ENCODE peak calls at places on chromosomes 7 and 10, in ten cellular contexts. A is tibial nerve, Y is HCT116, J is heart left ventricle, I is ovary, Z is stomach, G is body of pancreas, E is Peyer's patch, C is adrenal gland, V is spleen. Q is an unnamed sample. For H3K4me1, the result is how much of the 10 kb centered on the place peaks cover.

GRCh38 chr7:64869912-64870562 is 33.0 kb upstream of the ZNF273 start:
- DNase-seq in G (no peak), Z (peak), A (no peak), Y (no peak), C (no peak), E (no peak), V (no peak), J (no peak), I (no peak), Q (no peak)

GRCh38 chr10:46220187-46220586 is 66.6 kb upstream of the ANTXRL start:
- DNase-seq in J (no peak), V (peak), E (peak), G (no peak), C (no peak), Z (no peak), Y (no peak), A (no peak), I (no peak), Q (no peak)

GRCh38 chr7:135879238-135879637 is 97.9 kb downstream of the MTPN start:
- DNase-seq in Y (no peak), A (no peak), G (no peak), I (no peak), Z (no peak), C (no peak), J (no peak), V (no peak), E (no peak), Q (no peak)

GRCh38 chr10:31864834-31865518 is 63.7 kb downstream of the ARHGAP12 start:
- DNase-seq in Z (no peak), C (no peak), I (no peak), Y (no peak), V (no peak), A (no peak), E (no peak), G (no peak), J (no peak), Q (no peak)

GRCh38 chr7:11650504-11650903 is 181.5 kb downstream of the THSD7A start:
- DNase-seq in C (no peak), Y (no peak), J (no peak), Z (no peak), A (no peak), G (no peak), E (no peak), V (no peak), I (no peak), Q (no peak)

GRCh38 chr10:101221479-101222246 is 7.6 kb downstream of the LBX1 start:
- DNase-seq in E (no peak), I (no peak), Y (no peak), J (no peak), G (no peak), V (no peak), A (no peak), C (no peak), Z (no peak), Q (no peak)

GRCh38 chr7:41047789-41048191 is 655.1 kb downstream of the INHBA start:
- DNase-seq in Z (no peak), G (peak), E (no peak), I (no peak), C (no peak), A (no peak), Y (no peak), J (peak), V (no peak), Q (no peak)

GRCh38 chr7:82443801-82444219 is 233 bp upstream of the CACNA2D1 start:
- DNase-seq in Z (peak), E (peak), J (peak), A (peak), V (peak), G (peak), Y (no peak), C (peak), I (peak), Q (peak)

GRCh38 chr10:62437696-62438095 is 63.5 kb downstream of the ZNF365 start:
- DNase-seq in C (peak), I (no peak), A (no peak), Y (peak), J (no peak), Z (no peak), G (peak), E (no peak), V (no peak), Q (no peak)

GRCh38 chr7:67484244-67484751 is 487.7 kb downstream of the TYW1 start:
- DNase-seq in C (peak), Y (peak), I (peak), J (peak), V (no peak), G (peak), A (peak), Z (peak), E (no peak), Q (peak)

GRCh38 chr10:26859241-26860025 is 1.3 kb downstream of the ABI1 start:
- DNase-seq in Y (no peak), C (no peak), A (no peak), Z (no peak), G (no peak), J (no peak), I (no peak), E (no peak), V (no peak), Q (no peak)

GRCh38 chr10:43043342-43043772 is 33.5 kb upstream of the RET start:
- DNase-seq in A (no peak), C (no peak), J (no peak), V (no peak), G (no peak), Y (no peak), I (peak), Z (no peak), E (no peak), Q (peak)

GRCh38 chr7:47702096-47702495 is 120.2 kb upstream of the TNS3 start:
- DNase-seq in A (no peak), V (no peak), C (no peak), G (no peak), Z (no peak), Y (no peak), J (no peak), I (no peak), E (no peak), Q (no peak)

GRCh38 chr10:82768040-82768439 is 893.0 kb downstream of the NRG3 start:
- DNase-seq in Z (no peak), G (no peak), Y (no peak), E (no peak), I (no peak), C (no peak), V (no peak), J (no peak), A (no peak), Q (no peak)

GRCh38 chr7:142375710-142376313 is 118.0 kb upstream of the PRSS58 start:
- DNase-seq in A (no peak), Y (peak), J (no peak), C (no peak), G (no peak), V (no peak), E (no peak), I (no peak), Z (no peak), Q (no peak)

GRCh38 chr7:134548877-134549276 is at the start of gene AKR1B15:
- DNase-seq in G (no peak), J (no peak), V (no peak), C (no peak), I (no peak), E (no peak), Y (no peak), A (no peak), Z (no peak), Q (no peak)

GRCh38 chr10:43407576-43408330 is 1.2 kb downstream of the HNRNPF start:
- DNase-seq in Y (peak), I (peak), J (peak), Z (peak), V (peak), E (peak), G (peak), C (peak), A (peak), Q (peak)

GRCh38 chr7:47308808-47309207 is 273.1 kb downstream of the TNS3 start:
- DNase-seq in C (no peak), G (no peak), Z (no peak), A (no peak), I (no peak), J (no peak), V (no peak), E (no peak), Y (no peak), Q (no peak)

GRCh38 chr10:66555061-66555460 is 370.8 kb upstream of the LRRTM3 start:
- DNase-seq in G (no peak), J (no peak), I (no peak), Z (no peak), Y (no peak), A (no peak), V (no peak), E (no peak), C (no peak), Q (no peak)

GRCh38 chr7:157910446-157910845 is 573.6 kb downstream of the DNAJB6 start:
- DNase-seq in Y (no peak), Z (no peak), E (no peak), A (no peak), J (no peak), V (no peak), C (no peak), G (no peak), I (no peak), Q (no peak)

GRCh38 chr10:44352316-44353127 is 32.4 kb downstream of the CXCL12 start:
- DNase-seq in Z (peak), C (no peak), I (no peak), E (no peak), G (peak), J (peak), Y (no peak), V (no peak), A (peak), Q (peak)

GRCh38 chr7:55031075-55031474 is 12.3 kb downstream of the EGFR start:
- DNase-seq in I (no peak), J (no peak), E (no peak), A (no peak), Y (no peak), C (no peak), V (no peak), Z (no peak), G (peak), Q (no peak)
- H3K4me1 ChIP-seq in I (under half), J (under half), E (under half), A (under half), Y (under half), C (under half), V (under half), Z (under half), G (half or more), Q (under half)

GRCh38 chr7:150801946-150802771 is 1.6 kb downstream of the TMEM176A start:
- DNase-seq in C (no peak), G (no peak), A (no peak), Z (no peak), Y (no peak), J (no peak), V (no peak), I (no peak), E (no peak), Q (no peak)

GRCh38 chr7:150799156-150799555 is 1.0 kb downstream of the TMEM176B start:
- DNase-seq in V (no peak), C (no peak), E (no peak), J (no peak), G (no peak), I (no peak), Z (no peak), Y (no peak), A (no peak), Q (no peak)

GRCh38 chr7:150801242-150801945 is 825 bp downstream of the TMEM176A start:
- DNase-seq in J (no peak), Y (no peak), V (no peak), E (peak), G (no peak), Z (no peak), C (no peak), A (no peak), I (peak), Q (no peak)

GRCh38 chr7:150799741-150800575 is at the start of gene TMEM176B:
- DNase-seq in Y (no peak), Z (no peak), G (peak), C (no peak), A (no peak), E (peak), V (no peak), I (peak), J (peak), Q (no peak)

GRCh38 chr7:150800576-150801241 is at the start of gene TMEM176A:
- DNase-seq in Y (no peak), I (peak), E (peak), Z (no peak), J (peak), C (no peak), G (peak), A (no peak), V (no peak), Q (no peak)
- TF ChIP-seq POLR2A in Y (no peak), I (no peak), E (peak), Z (no peak), J (no peak), C (no peak), G (no peak), A (no peak), V (no peak), Q (no peak)

GRCh38 chr7:99027241-99027640 is 116.7 kb downstream of the SMURF1 start:
- DNase-seq in G (no peak), C (no peak), Y (no peak), I (no peak), E (no peak), A (no peak), J (peak), Z (no peak), V (no peak), Q (no peak)
- H3K27ac ChIP-seq in G (no peak), C (no peak), Y (no peak), I (no peak), E (no peak), A (no peak), J (no peak), Z (no peak), V (no peak), Q (no peak)

DNA sequence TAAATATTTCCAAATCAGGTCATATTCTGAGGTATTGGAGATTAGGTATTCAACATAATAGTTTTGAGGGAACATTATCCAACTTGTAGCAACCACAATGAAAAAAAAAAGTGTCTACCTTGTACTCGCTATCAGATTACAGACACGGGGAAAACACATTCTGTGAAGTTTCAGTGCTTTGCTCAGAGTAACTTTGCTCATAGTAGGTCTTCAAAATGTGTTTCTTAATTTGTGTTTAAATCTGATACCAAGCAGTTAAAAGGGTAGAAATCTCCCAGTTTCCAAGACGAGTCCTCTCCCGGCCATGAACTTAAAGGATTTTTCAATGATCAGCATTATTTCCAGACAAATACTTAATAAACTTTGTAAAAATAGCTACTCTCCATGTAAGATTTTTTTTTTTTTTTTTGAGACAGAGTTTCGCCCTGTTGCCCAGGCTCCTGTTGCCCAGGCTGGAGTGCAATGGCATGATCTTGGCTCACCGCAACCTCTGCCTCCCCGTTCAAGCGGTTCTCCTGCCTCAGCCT is 39.2 kb downstream of the DDIT4 start:
- DNase-seq in Y (no peak), I (no peak), G (no peak), Z (no peak), J (no peak), E (no peak), C (no peak), A (no peak), V (no peak), Q (no peak)
- H3K4me1 ChIP-seq in Y (half or more), I (under half), G (half or more), Z (half or more), J (half or more), E (half or more), C (half or more), A (under half), V (half or more), Q (under half)

GRCh38 chr7:27157717-27158431 is 1.4 kb upstream of the HOXA7 start:
- DNase-seq in Y (no peak), E (peak), G (peak), C (no peak), I (no peak), J (no peak), V (no peak), Z (peak), A (peak), Q (peak)

GRCh38 chr7:27156901-27157716 is 634 bp upstream of the HOXA7 start:
- DNase-seq in Z (peak), C (no peak), Y (no peak), E (peak), J (no peak), I (no peak), V (peak), G (peak), A (no peak), Q (no peak)

GRCh38 chr7:27154901-27155815 is 1.3 kb downstream of the HOXA7 start:
- DNase-seq in A (no peak), G (peak), C (peak), Y (no peak), Z (peak), I (no peak), E (peak), J (no peak), V (peak), Q (peak)

GRCh38 chr7:27155816-27156507 is 513 bp downstream of the HOXA7 start:
- DNase-seq in Y (no peak), A (no peak), Z (peak), J (no peak), E (peak), V (peak), I (no peak), G (peak), C (peak), Q (peak)

GRCh38 chr7:27156508-27156898 is at the start of gene HOXA7:
- DNase-seq in C (peak), J (no peak), A (peak), I (peak), E (peak), V (peak), G (peak), Z (peak), Y (no peak), Q (peak)
- TF ChIP-seq POLR2A in C (peak), J (no peak), A (no peak), I (no peak), E (peak), V (no peak), G (no peak), Z (no peak), Y (no peak), Q (no peak)

Q was measured in uterus.